ENCODE peak calls at places on chromosomes 12 and 14, in five cellular contexts. Y is brain microvascular endothelial cell, T is AG20443, I is D341Med, A is amniotic epithelial cell. E is an unnamed sample.
A peak's percentile ranks its signal among the peaks of the same experiment; 100 is the strongest.

GRCh38 chr14:74979442-74980397 is 23.0 kb upstream of the EIF2B2 start:
- DNase-seq in Y (no peak), T (peak; percentile 51), I (peak; percentile 58), A (peak; percentile 66), E (no peak)

GRCh38 chr14:75156901-75157300 is 19.5 kb downstream of the TMED10 start:
- DNase-seq in Y (peak; percentile 9), T (no peak), I (no peak), A (no peak), E (no peak)

GRCh38 chr14:94897583-94897982 is 127.7 kb upstream of the GSC start:
- DNase-seq in Y (no peak), T (no peak), I (no peak), A (no peak), E (no peak)

GRCh38 chr12:57342207-57342691 is 88.6 kb downstream of the R3HDM2 start:
- DNase-seq in Y (peak; percentile 28), T (peak; percentile 13), I (peak; percentile 39), A (peak; percentile 67), E (no peak)

GRCh38 chr14:62126885-62127478 is 364.8 kb downstream of the SNAPC1 start:
- DNase-seq in Y (peak; percentile 50), T (peak; percentile 40), I (peak; percentile 30), A (peak; percentile 55), E (no peak)

GRCh38 chr14:76463105-76463504 is 87.2 kb downstream of the ESRRB start:
- DNase-seq in Y (no peak), T (no peak), I (no peak), A (no peak), E (no peak)

GRCh38 chr12:53994268-53994690 is 5.7 kb upstream of the HOXC9 start:
- DNase-seq in Y (no peak), T (no peak), I (no peak), A (peak; percentile 39), E (peak; percentile 64)

GRCh38 chr12:60148109-60148508 is 552.3 kb downstream of the SLC16A7 start:
- DNase-seq in Y (peak; percentile 90), T (peak; percentile 58), I (no peak), A (peak; percentile 88), E (no peak)

GRCh38 chr14:91284146-91284790 is 39.8 kb upstream of the GPR68 start:
- DNase-seq in Y (peak; percentile 53), T (peak; percentile 94), I (no peak), A (peak; percentile 75), E (no peak)

GRCh38 chr12:76882367-76882766 is 3.5 kb upstream of the CSRP2 start:
- DNase-seq in Y (no peak), T (no peak), I (no peak), A (no peak), E (no peak)

GRCh38 chr14:103081951-103082350 is 2.1 kb upstream of the LBHD2 start:
- DNase-seq in Y (no peak), T (no peak), I (no peak), A (no peak), E (no peak)

GRCh38 chr14:104172349-104172748 is 34.0 kb downstream of the KIF26A start:
- DNase-seq in Y (no peak), T (no peak), I (no peak), A (no peak), E (no peak)

GRCh38 chr12:117119592-117120198 is 20.5 kb upstream of the TESC start:
- DNase-seq in Y (no peak), T (no peak), I (peak; percentile 68), A (no peak), E (peak; percentile 50)

GRCh38 chr12:45587877-45588530 is 141.5 kb upstream of the ARID2 start:
- DNase-seq in Y (no peak), T (no peak), I (no peak), A (no peak), E (peak; percentile 64)

GRCh38 chr12:56348776-56349175 is 10.1 kb downstream of the IL23A start:
- DNase-seq in Y (no peak), T (no peak), I (no peak), A (no peak), E (no peak)